ENCODE peak calls at places on chromosomes 2 and 18, in four cellular contexts. T, Q, G and X are unnamed samples.

GRCh38 chr2:204751472-204751871 is 206.2 kb downstream of the PARD3B start:
- DNase-seq in T (no peak), Q (no peak), G (no peak), X (no peak)

GRCh38 chr2:119746836-119747235 is 12.9 kb upstream of the PTPN4 start:
- DNase-seq in T (no peak), Q (no peak), G (no peak), X (no peak)

GRCh38 chr2:160720098-160720497 is 226.5 kb upstream of the RBMS1 start:
- DNase-seq in T (no peak), Q (no peak), G (no peak), X (no peak)

GRCh38 chr2:203583696-203584095 is 48.6 kb upstream of the RAPH1 start:
- DNase-seq in T (no peak), Q (no peak), G (no peak), X (no peak)

GRCh38 chr2:161839931-161840330 is 215.7 kb downstream of the SLC4A10 start:
- DNase-seq in T (no peak), Q (no peak), G (no peak), X (no peak)

GRCh38 chr18:42114310-42114943 is 159.4 kb downstream of the PIK3C3 start:
- DNase-seq in T (peak; percentile 36), Q (peak; percentile 65), G (peak; percentile 62), X (peak; percentile 52)

GRCh38 chr2:19894135-19894792 is 7.5 kb downstream of the TTC32 start:
- DNase-seq in T (no peak), Q (no peak), G (no peak), X (no peak)

GRCh38 chr2:190469770-190470169 is 61.6 kb downstream of the MFSD6 start:
- DNase-seq in T (no peak), Q (peak; percentile 42), G (no peak), X (peak; percentile 57)

GRCh38 chr2:146414456-146414855 is 1430.4 kb upstream of the ACVR2A start:
- DNase-seq in T (no peak), Q (no peak), G (no peak), X (no peak)

GRCh38 chr2:190504912-190505311 is 29.6 kb downstream of the NEMP2 start:
- DNase-seq in T (no peak), Q (no peak), G (no peak), X (no peak)

GRCh38 chr2:204681412-204681811 is 136.1 kb downstream of the PARD3B start:
- DNase-seq in T (no peak), Q (no peak), G (no peak), X (peak; percentile 2)

GRCh38 chr2:234679151-234679765 is 182.4 kb upstream of the ARL4C start:
- DNase-seq in T (no peak), Q (no peak), G (no peak), X (no peak)

GRCh38 chr2:28454016-28454930 is 41.6 kb upstream of the PLB1 start:
- DNase-seq in T (no peak), Q (no peak), G (no peak), X (no peak)

GRCh38 chr2:188032786-188033185 is 258.9 kb upstream of the GULP1 start:
- DNase-seq in T (no peak), Q (no peak), G (no peak), X (no peak)

GRCh38 chr18:39655341-39655740 is 2089.7 kb upstream of the CELF4 start:
- DNase-seq in T (no peak), Q (no peak), G (no peak), X (no peak)

GRCh38 chr18:25192065-25192464 is 159.9 kb downstream of the ZNF521 start:
- DNase-seq in T (no peak), Q (no peak), G (no peak), X (no peak)

GRCh38 chr18:22551536-22552151 is 133.9 kb upstream of the CTAGE1 start:
- DNase-seq in T (no peak), Q (no peak), G (no peak), X (no peak)

GRCh38 chr2:192150166-192150565 is 44.6 kb downstream of the TMEFF2 start:
- DNase-seq in T (no peak), Q (no peak), G (no peak), X (no peak)

GRCh38 chr2:109031481-109032228 is 42.6 kb upstream of the EDAR start:
- DNase-seq in T (peak; percentile 27), Q (peak; percentile 60), G (peak; percentile 52), X (peak; percentile 63)

GRCh38 chr2:96245609-96246390 is 20.0 kb downstream of the TMEM127 start:
- DNase-seq in T (no peak), Q (peak; percentile 58), G (no peak), X (no peak)

GRCh38 chr18:2656237-2657042 is 914 bp downstream of the SMCHD1 start:
- DNase-seq in T (no peak), Q (peak; percentile 69), G (peak; percentile 42), X (peak; percentile 72)

GRCh38 chr2:12424820-12425219 is 291.9 kb upstream of the TRIB2 start:
- DNase-seq in T (no peak), Q (no peak), G (no peak), X (no peak)

GRCh38 chr2:121613152-121613551 is 36.1 kb downstream of the CLASP1 start:
- DNase-seq in T (no peak), Q (no peak), G (no peak), X (no peak)

GRCh38 chr2:234158812-234159211 is 108.3 kb downstream of the SPP2 start:
- DNase-seq in T (no peak), Q (no peak), G (no peak), X (no peak)

DNA sequence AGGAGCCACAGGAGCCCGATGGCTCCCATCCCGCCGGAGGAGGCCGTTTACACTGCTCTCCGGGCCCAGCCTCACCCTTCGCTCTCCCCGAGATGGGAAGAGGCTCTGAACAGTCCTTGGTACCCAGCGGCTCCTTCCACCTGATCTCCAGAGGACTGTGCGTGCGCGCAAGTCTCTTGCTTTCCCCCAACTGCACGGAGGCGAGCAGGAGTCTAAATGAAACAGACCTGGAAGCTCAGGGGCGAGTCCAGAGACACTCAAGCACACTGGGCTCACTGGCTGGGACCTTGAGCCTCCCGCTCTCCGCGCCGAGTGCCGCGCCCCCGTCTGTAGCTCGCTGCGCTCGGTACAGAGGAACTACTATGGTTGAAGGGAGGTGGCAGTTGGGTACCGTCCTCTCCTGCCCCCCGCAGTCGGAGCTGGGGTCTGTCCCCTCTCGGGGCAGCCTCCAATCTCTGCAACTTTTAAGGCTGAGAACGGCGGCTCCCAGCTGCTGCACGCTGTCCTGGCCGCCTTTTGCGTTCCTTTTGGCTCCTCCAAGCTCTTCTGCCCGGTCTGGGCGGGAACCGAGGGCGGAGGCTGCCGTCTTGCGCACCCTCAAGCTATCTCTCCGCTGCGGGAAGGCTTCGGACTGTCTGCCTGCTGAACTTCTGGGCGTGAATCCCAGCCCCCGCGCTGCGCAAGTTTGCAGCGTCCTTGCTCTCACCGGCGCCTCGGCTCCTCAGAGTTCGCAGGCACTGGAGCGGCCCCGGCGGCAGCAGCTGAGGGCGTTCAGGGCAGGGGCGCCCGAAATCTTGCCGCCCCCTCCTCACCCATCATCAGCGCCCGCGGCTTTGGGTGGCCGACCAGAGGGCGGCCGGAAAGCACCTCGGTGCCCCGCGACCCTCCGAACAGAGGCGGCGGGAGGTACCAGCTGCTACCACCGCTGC is 491 bp downstream of the ALK start:
- DNase-seq in T (no peak), Q (peak; percentile 1), G (peak; percentile 21), X (peak; percentile 76)
- TF ChIP-seq TEAD4 in T (no peak), Q (no peak), G (no peak), X (no peak)

GRCh38 chr2:67727623-67728022 is 330.5 kb downstream of the ETAA1 start:
- DNase-seq in T (no peak), Q (no peak), G (no peak), X (no peak)

GRCh38 chr2:67729474-67729873 is 332.3 kb downstream of the ETAA1 start:
- DNase-seq in T (no peak), Q (no peak), G (no peak), X (no peak)

GRCh38 chr2:67724261-67724660 is 327.1 kb downstream of the ETAA1 start:
- DNase-seq in T (no peak), Q (no peak), G (no peak), X (no peak)

GRCh38 chr2:67726416-67726815 is 329.3 kb downstream of the ETAA1 start:
- DNase-seq in T (no peak), Q (no peak), G (no peak), X (no peak)
- TF ChIP-seq TEAD4 in T (no peak), Q (no peak), G (no peak), X (no peak)

GRCh38 chr2:62663920-62664319 is 41.6 kb upstream of the EHBP1 start:
- DNase-seq in T (no peak), Q (no peak), G (no peak), X (no peak)
- TF ChIP-seq TEAD4 in T (no peak), Q (no peak), G (no peak), X (no peak)

GRCh38 chr2:61434314-61434713 is 36.6 kb downstream of the USP34 start:
- DNase-seq in T (no peak), Q (no peak), G (no peak), X (no peak)
- TF ChIP-seq TEAD4 in T (no peak), Q (no peak), G (no peak), X (no peak)